ENCODE peak calls at places on chromosomes 5 and 9, in seven cellular contexts. One of them, this sample, is unnamed.

GRCh38 chr9:76085596-76085995 is 195.1 kb downstream of the PCSK5 start:
- DNase-seq in CD8-positive, alpha-beta memory T cell: no peak
- DNase-seq in brain microvascular endothelial cell: no peak
- DNase-seq in heart left ventricle: no peak
- DNase-seq in pancreas: no peak
- DNase-seq in left ventricle myocardium inferior: no peak
- DNase-seq in CD8-positive, alpha-beta T cell: no peak
- DNase-seq in this sample: no peak

GRCh38 chr5:140382866-140383265 is 18.8 kb upstream of the ANKHD1 start:
- DNase-seq in CD8-positive, alpha-beta memory T cell: no peak
- DNase-seq in brain microvascular endothelial cell: no peak
- DNase-seq in heart left ventricle: no peak
- DNase-seq in pancreas: no peak
- DNase-seq in left ventricle myocardium inferior: no peak
- DNase-seq in CD8-positive, alpha-beta T cell: no peak
- DNase-seq in this sample: no peak

GRCh38 chr9:15711531-15712295 is 158.9 kb downstream of the CCDC171 start:
- DNase-seq in CD8-positive, alpha-beta memory T cell: no peak
- DNase-seq in brain microvascular endothelial cell: no peak
- DNase-seq in heart left ventricle: no peak
- DNase-seq in pancreas: no peak
- DNase-seq in left ventricle myocardium inferior: no peak
- DNase-seq in CD8-positive, alpha-beta T cell: no peak
- DNase-seq in this sample: no peak

GRCh38 chr9:96062051-96062450 is 186.6 kb downstream of the ERCC6L2 start:
- DNase-seq in CD8-positive, alpha-beta memory T cell: no peak
- DNase-seq in brain microvascular endothelial cell: no peak
- DNase-seq in heart left ventricle: no peak
- DNase-seq in pancreas: no peak
- DNase-seq in left ventricle myocardium inferior: no peak
- DNase-seq in CD8-positive, alpha-beta T cell: no peak
- DNase-seq in this sample: no peak

GRCh38 chr9:2013688-2014087 is 1.5 kb upstream of the SMARCA2 start:
- DNase-seq in CD8-positive, alpha-beta memory T cell: no peak
- DNase-seq in brain microvascular endothelial cell: no peak
- DNase-seq in heart left ventricle: no peak
- DNase-seq in pancreas: no peak
- DNase-seq in left ventricle myocardium inferior: no peak
- DNase-seq in CD8-positive, alpha-beta T cell: no peak
- DNase-seq in this sample: no peak

GRCh38 chr5:956941-957729 is 51.5 kb upstream of the NKD2 start:
- DNase-seq in CD8-positive, alpha-beta memory T cell: no peak
- DNase-seq in brain microvascular endothelial cell: peak
- DNase-seq in heart left ventricle: no peak
- DNase-seq in pancreas: no peak
- DNase-seq in left ventricle myocardium inferior: no peak
- DNase-seq in CD8-positive, alpha-beta T cell: no peak
- DNase-seq in this sample: peak

GRCh38 chr5:132266836-132267160 is 9.3 kb downstream of the PDLIM4 start:
- DNase-seq in CD8-positive, alpha-beta memory T cell: no peak
- DNase-seq in brain microvascular endothelial cell: no peak
- DNase-seq in heart left ventricle: no peak
- DNase-seq in pancreas: no peak
- DNase-seq in left ventricle myocardium inferior: no peak
- DNase-seq in CD8-positive, alpha-beta T cell: no peak
- DNase-seq in this sample: no peak

GRCh38 chr5:151236888-151237287 is 13.0 kb upstream of the CCDC69 start:
- DNase-seq in CD8-positive, alpha-beta memory T cell: no peak
- DNase-seq in brain microvascular endothelial cell: no peak
- DNase-seq in heart left ventricle: no peak
- DNase-seq in pancreas: no peak
- DNase-seq in left ventricle myocardium inferior: no peak
- DNase-seq in CD8-positive, alpha-beta T cell: no peak
- DNase-seq in this sample: no peak

GRCh38 chr9:108363321-108363720 is 492.5 kb downstream of the ACTL7B start:
- DNase-seq in CD8-positive, alpha-beta memory T cell: no peak
- DNase-seq in brain microvascular endothelial cell: no peak
- DNase-seq in heart left ventricle: no peak
- DNase-seq in pancreas: no peak
- DNase-seq in left ventricle myocardium inferior: no peak
- DNase-seq in CD8-positive, alpha-beta T cell: no peak
- DNase-seq in this sample: no peak

GRCh38 chr9:135764731-135765130 is 62.7 kb downstream of the KCNT1 start:
- DNase-seq in CD8-positive, alpha-beta memory T cell: no peak
- DNase-seq in brain microvascular endothelial cell: no peak
- DNase-seq in heart left ventricle: no peak
- DNase-seq in pancreas: no peak
- DNase-seq in left ventricle myocardium inferior: no peak
- DNase-seq in CD8-positive, alpha-beta T cell: no peak
- DNase-seq in this sample: no peak

GRCh38 chr5:32790411-32790951 is 79.4 kb downstream of the NPR3 start:
- DNase-seq in CD8-positive, alpha-beta memory T cell: no peak
- DNase-seq in brain microvascular endothelial cell: peak
- DNase-seq in heart left ventricle: no peak
- DNase-seq in pancreas: no peak
- DNase-seq in left ventricle myocardium inferior: no peak
- DNase-seq in CD8-positive, alpha-beta T cell: no peak
- DNase-seq in this sample: no peak

GRCh38 chr5:4372481-4372880 is 767.6 kb upstream of the ADAMTS16 start:
- DNase-seq in CD8-positive, alpha-beta memory T cell: no peak
- DNase-seq in brain microvascular endothelial cell: no peak
- DNase-seq in heart left ventricle: no peak
- DNase-seq in pancreas: no peak
- DNase-seq in left ventricle myocardium inferior: no peak
- DNase-seq in CD8-positive, alpha-beta T cell: no peak
- DNase-seq in this sample: no peak

DNA sequence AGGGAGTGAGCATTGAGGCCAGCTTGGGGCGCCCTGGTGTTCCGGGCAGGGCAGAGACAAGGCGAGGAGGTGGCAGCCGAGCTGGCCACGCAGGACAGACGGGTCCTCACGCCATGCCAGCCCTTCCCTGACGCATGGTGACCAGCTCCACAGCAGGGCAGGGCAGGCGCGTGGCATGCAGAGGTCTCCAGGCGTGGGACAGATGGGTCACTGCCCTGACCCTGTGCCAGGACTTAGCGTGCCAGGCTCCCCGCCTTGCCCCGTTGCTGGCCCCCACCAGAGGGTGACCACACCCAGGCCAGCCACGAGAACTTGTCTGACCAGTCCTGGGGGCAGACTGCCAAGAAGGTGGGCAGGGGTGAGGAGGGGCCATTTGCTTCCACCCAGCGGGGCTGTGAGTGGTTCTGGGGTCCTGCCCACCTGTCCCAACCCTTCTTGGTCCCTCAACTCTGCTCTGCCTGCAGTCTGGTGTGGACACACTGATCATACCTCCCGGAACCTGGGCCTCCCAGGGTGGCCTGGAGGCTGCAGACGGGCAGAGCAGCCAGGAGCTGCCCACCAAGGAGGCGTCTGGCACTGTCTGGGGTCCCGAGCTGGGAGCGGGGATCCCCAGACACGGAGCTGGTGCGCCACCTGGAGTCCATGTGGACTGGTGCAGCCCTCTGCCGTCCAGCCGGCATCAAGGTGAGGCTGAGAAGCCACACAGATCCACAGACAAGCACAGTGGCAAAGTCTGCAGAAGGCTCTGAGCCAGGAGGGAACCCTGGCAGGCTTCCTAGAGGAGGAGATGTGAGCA is at the start of gene RNF224:
- DNase-seq in CD8-positive, alpha-beta memory T cell: peak
- DNase-seq in brain microvascular endothelial cell: peak
- DNase-seq in heart left ventricle: peak
- DNase-seq in pancreas: peak
- DNase-seq in left ventricle myocardium inferior: peak
- DNase-seq in CD8-positive, alpha-beta T cell: peak
- DNase-seq in this sample: peak
- H3K4me3 ChIP-seq in CD8-positive, alpha-beta memory T cell: no peak
- H3K4me3 ChIP-seq in brain microvascular endothelial cell: no peak
- H3K4me3 ChIP-seq in heart left ventricle: no peak
- H3K4me3 ChIP-seq in pancreas: no peak
- H3K4me3 ChIP-seq in left ventricle myocardium inferior: no peak
- H3K4me3 ChIP-seq in CD8-positive, alpha-beta T cell: no peak
- H3K4me3 ChIP-seq in this sample: no peak

GRCh38 chr5:175457466-175457865 is 13.5 kb upstream of the DRD1 start:
- DNase-seq in CD8-positive, alpha-beta memory T cell: no peak
- DNase-seq in brain microvascular endothelial cell: no peak
- DNase-seq in heart left ventricle: no peak
- DNase-seq in pancreas: no peak
- DNase-seq in left ventricle myocardium inferior: no peak
- DNase-seq in CD8-positive, alpha-beta T cell: no peak
- DNase-seq in this sample: no peak
- H3K4me3 ChIP-seq in CD8-positive, alpha-beta memory T cell: no peak
- H3K4me3 ChIP-seq in brain microvascular endothelial cell: no peak
- H3K4me3 ChIP-seq in heart left ventricle: no peak
- H3K4me3 ChIP-seq in pancreas: no peak
- H3K4me3 ChIP-seq in left ventricle myocardium inferior: no peak
- H3K4me3 ChIP-seq in CD8-positive, alpha-beta T cell: no peak
- H3K4me3 ChIP-seq in this sample: no peak

DNA sequence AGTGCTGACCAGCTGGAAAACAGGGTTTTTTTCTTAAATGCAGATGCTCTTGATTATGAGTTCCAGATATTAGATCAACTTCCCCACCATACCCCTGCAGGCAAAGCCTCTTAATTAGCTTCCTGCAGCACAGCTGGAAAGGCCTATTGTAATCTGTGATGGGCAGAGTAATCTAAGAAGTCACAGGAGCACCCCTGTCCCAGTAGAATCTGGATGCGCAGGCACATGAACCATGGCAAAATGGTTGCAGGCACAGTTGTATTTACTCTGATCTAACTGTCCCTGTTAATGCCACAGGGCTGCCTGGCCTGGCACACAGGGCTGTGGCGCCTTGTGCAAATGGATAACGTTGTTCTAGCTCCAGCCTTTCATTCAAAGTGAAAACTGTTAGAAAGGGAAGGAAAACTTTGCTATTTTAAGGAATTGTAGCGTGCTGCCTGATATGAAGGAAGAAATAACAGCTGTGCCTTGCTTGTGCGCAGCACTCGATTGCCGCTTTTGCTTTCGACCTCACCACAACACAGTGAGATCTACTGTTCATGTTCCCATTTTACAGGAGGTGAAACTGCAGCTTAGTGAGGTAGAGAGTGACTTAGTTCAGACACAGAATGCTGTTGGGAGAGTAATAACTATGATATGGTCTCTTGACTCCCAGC is 2.3 kb downstream of the TGFBI start:
- DNase-seq in CD8-positive, alpha-beta memory T cell: no peak
- DNase-seq in brain microvascular endothelial cell: no peak
- DNase-seq in heart left ventricle: no peak
- DNase-seq in pancreas: no peak
- DNase-seq in left ventricle myocardium inferior: no peak
- DNase-seq in CD8-positive, alpha-beta T cell: no peak
- DNase-seq in this sample: no peak
- H3K4me3 ChIP-seq in CD8-positive, alpha-beta memory T cell: no peak
- H3K4me3 ChIP-seq in brain microvascular endothelial cell: peak
- H3K4me3 ChIP-seq in heart left ventricle: no peak
- H3K4me3 ChIP-seq in pancreas: no peak
- H3K4me3 ChIP-seq in left ventricle myocardium inferior: peak
- H3K4me3 ChIP-seq in CD8-positive, alpha-beta T cell: no peak
- H3K4me3 ChIP-seq in this sample: no peak

GRCh38 chr5:172285226-172286143 is 1.9 kb upstream of the UBTD2 start:
- DNase-seq in CD8-positive, alpha-beta memory T cell: no peak
- DNase-seq in brain microvascular endothelial cell: no peak
- DNase-seq in heart left ventricle: no peak
- DNase-seq in pancreas: no peak
- DNase-seq in left ventricle myocardium inferior: no peak
- DNase-seq in CD8-positive, alpha-beta T cell: no peak
- DNase-seq in this sample: no peak
- H3K4me3 ChIP-seq in CD8-positive, alpha-beta memory T cell: no peak
- H3K4me3 ChIP-seq in brain microvascular endothelial cell: no peak
- H3K4me3 ChIP-seq in heart left ventricle: no peak
- H3K4me3 ChIP-seq in pancreas: no peak
- H3K4me3 ChIP-seq in left ventricle myocardium inferior: peak
- H3K4me3 ChIP-seq in CD8-positive, alpha-beta T cell: no peak
- H3K4me3 ChIP-seq in this sample: no peak

DNA sequence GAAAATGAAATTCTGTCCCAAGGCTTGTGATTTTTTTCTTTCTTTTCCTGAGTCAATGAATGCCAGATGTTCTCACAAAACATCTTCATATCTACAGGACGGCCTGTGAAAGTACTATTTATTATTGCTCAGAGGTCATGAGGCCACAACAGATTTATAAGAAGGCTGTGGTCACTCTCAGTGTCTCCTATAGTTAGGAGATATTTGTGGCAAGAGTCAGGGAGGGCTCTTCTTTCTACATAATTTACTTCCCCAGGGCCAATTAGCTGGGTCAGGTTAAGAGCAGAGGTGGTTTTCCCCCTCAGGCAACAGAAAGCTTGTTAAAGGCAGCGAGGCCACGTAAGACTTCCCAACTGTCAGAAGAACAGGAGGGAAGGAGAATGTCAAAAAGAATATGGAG is 248.7 kb downstream of the SLIT3 start:
- DNase-seq in CD8-positive, alpha-beta memory T cell: no peak
- DNase-seq in brain microvascular endothelial cell: no peak
- DNase-seq in heart left ventricle: no peak
- DNase-seq in pancreas: no peak
- DNase-seq in left ventricle myocardium inferior: no peak
- DNase-seq in CD8-positive, alpha-beta T cell: no peak
- DNase-seq in this sample: no peak
- H3K4me3 ChIP-seq in CD8-positive, alpha-beta memory T cell: no peak
- H3K4me3 ChIP-seq in brain microvascular endothelial cell: no peak
- H3K4me3 ChIP-seq in heart left ventricle: no peak
- H3K4me3 ChIP-seq in pancreas: no peak
- H3K4me3 ChIP-seq in left ventricle myocardium inferior: no peak
- H3K4me3 ChIP-seq in CD8-positive, alpha-beta T cell: no peak
- H3K4me3 ChIP-seq in this sample: no peak

This sample was measured in CD4-positive, CD25-positive, alpha-beta regulatory T cell.